ENCODE peak calls at places on chromosomes 5 and 9, in four cellular contexts. U is ecto neural progenitor cell, T is lower leg skin, G is HT1080. S is an unnamed sample.

GRCh38 chr5:72210913-72211670 is 103.8 kb downstream of the MAP1B start:
- DNase-seq in G (peak; percentile 89), U (no peak), T (no peak), S (peak; percentile 85)

GRCh38 chr5:151618907-151619306 is 27.8 kb upstream of the FAT2 start:
- DNase-seq in T (no peak), G (no peak), U (no peak), S (no peak)

GRCh38 chr5:65623482-65623881 is 651 bp downstream of the TRIM23 start:
- DNase-seq in U (no peak), G (no peak), T (no peak), S (no peak)

GRCh38 chr9:74960548-74960947 is 7.8 kb upstream of the C9orf40 start:
- DNase-seq in T (no peak), G (peak; percentile 62), U (no peak), S (peak; percentile 47)

GRCh38 chr5:148966348-148966747 is 96.5 kb downstream of the SH3TC2 start:
- DNase-seq in U (no peak), G (no peak), T (peak; percentile 88), S (no peak)

GRCh38 chr9:130173462-130173876 is 1.3 kb downstream of the NCS1 start:
- DNase-seq in U (no peak), G (no peak), T (no peak), S (no peak)

GRCh38 chr5:77008413-77008812 is 21.8 kb upstream of the AGGF1 start:
- DNase-seq in U (no peak), G (no peak), T (no peak), S (no peak)

GRCh38 chr5:146588331-146588730 is 72.3 kb upstream of the GPR151 start:
- DNase-seq in T (no peak), G (no peak), U (no peak), S (peak; percentile 12)

GRCh38 chr9:113587471-113588031 is 124.0 kb downstream of the RGS3 start:
- DNase-seq in T (no peak), G (peak; percentile 56), U (peak; percentile 81), S (no peak)

GRCh38 chr5:89396262-89396975 is 513.4 kb upstream of the MEF2C start:
- DNase-seq in G (peak; percentile 38), U (no peak), T (no peak), S (no peak)

GRCh38 chr5:96187309-96188027 is 225.8 kb upstream of the ELL2 start:
- DNase-seq in U (no peak), G (no peak), T (no peak), S (peak; percentile 76)

GRCh38 chr5:55140908-55141665 is 18.9 kb upstream of the GPX8 start:
- DNase-seq in T (no peak), U (no peak), G (no peak), S (no peak)

GRCh38 chr5:125485003-125485641 is 738.7 kb upstream of the ZNF608 start:
- DNase-seq in T (peak; percentile 83), G (peak; percentile 98), U (no peak), S (peak; percentile 95)

GRCh38 chr5:90390933-90391332 is 18.6 kb downstream of the CETN3 start:
- DNase-seq in T (no peak), U (no peak), G (no peak), S (no peak)

GRCh38 chr9:130570200-130570599 is 9.2 kb upstream of the FUBP3 start:
- DNase-seq in U (no peak), G (peak; percentile 89), T (no peak), S (peak; percentile 73)

GRCh38 chr9:135060461-135061116 is 26.9 kb upstream of the OLFM1 start:
- DNase-seq in G (no peak), T (peak; percentile 79), U (peak; percentile 34), S (no peak)

GRCh38 chr5:154568597-154568996 is 90.6 kb upstream of the HAND1 start:
- DNase-seq in U (no peak), G (no peak), T (peak; percentile 28), S (no peak)

GRCh38 chr5:99019812-99020697 is 91.2 kb upstream of the CHD1 start:
- DNase-seq in U (no peak), T (no peak), G (peak; percentile 92), S (peak; percentile 83)

GRCh38 chr5:103569313-103570060 is 6.9 kb upstream of the NUDT12 start:
- DNase-seq in T (no peak), G (no peak), U (no peak), S (peak; percentile 90)

GRCh38 chr9:137786511-137786920 is 91.1 kb upstream of the CACNA1B start:
- DNase-seq in G (no peak), U (no peak), T (no peak), S (no peak)

GRCh38 chr5:79111960-79112702 is 522 bp downstream of the BHMT start:
- DNase-seq in G (no peak), T (no peak), U (peak; percentile 63), S (no peak)

GRCh38 chr9:87516222-87516930 is 18.7 kb downstream of the DAPK1 start:
- DNase-seq in T (peak; percentile 91), G (peak; percentile 53), U (peak; percentile 23), S (peak; percentile 72)

GRCh38 chr5:37814699-37815098 is 25.1 kb downstream of the GDNF start:
- DNase-seq in G (peak; percentile 89), T (no peak), U (no peak), S (peak; percentile 89)

GRCh38 chr5:180104131-180104530 is 32.6 kb upstream of the RNF130 start:
- DNase-seq in G (no peak), T (peak; percentile 73), U (peak; percentile 30), S (no peak)

GRCh38 chr9:8062459-8062858 is 262.9 kb upstream of the DMAC1 start:
- DNase-seq in T (no peak), U (peak; percentile 39), G (peak; percentile 46), S (no peak)

GRCh38 chr9:21311888-21312287 is 6.8 kb upstream of the IFNA5 start:
- DNase-seq in T (no peak), G (no peak), U (no peak), S (peak; percentile 49)

GRCh38 chr9:98652302-98652701 is 56.4 kb downstream of the GABBR2 start:
- DNase-seq in G (no peak), T (peak; percentile 64), U (no peak), S (no peak)

GRCh38 chr5:168039485-168040005 is 251.9 kb upstream of the WWC1 start:
- DNase-seq in U (no peak), T (no peak), G (no peak), S (no peak)

GRCh38 chr5:16673241-16673998 is 56.6 kb upstream of the RETREG1 start:
- DNase-seq in T (no peak), U (no peak), G (no peak), S (peak; percentile 89)

S was measured in kidney tubule cell.